ENCODE peak calls at places on chromosomes 5 and 9, in four cellular contexts. W is NCI-H82, H is nephron progenitor cell, P is AG10803. A is an unnamed sample.

GRCh38 chr5:77851229-77852067 is 75.3 kb upstream of the TBCA start:
- DNase-seq in H (peak; percentile 61), P (peak; percentile 30), W (no peak), A (peak; percentile 85)

GRCh38 chr9:83708515-83709158 is 879 bp upstream of the UBQLN1 start:
- DNase-seq in P (peak; percentile 64), H (peak; percentile 57), W (peak; percentile 54), A (peak; percentile 80)

GRCh38 chr5:55223219-55223987 is 3.7 kb downstream of the MCIDAS start:
- DNase-seq in P (no peak), H (peak; percentile 65), W (no peak), A (peak; percentile 65)

GRCh38 chr9:33782395-33783152 is 12.8 kb upstream of the PRSS3 start:
- DNase-seq in P (peak; percentile 76), H (no peak), W (no peak), A (no peak)

GRCh38 chr5:1880377-1881272 is 2.1 kb downstream of the IRX4 start:
- DNase-seq in P (no peak), W (peak; percentile 49), H (peak; percentile 30), A (no peak)

GRCh38 chr9:34996181-34996904 is 6.8 kb downstream of the DNAJB5 start:
- DNase-seq in W (no peak), P (no peak), H (no peak), A (no peak)

GRCh38 chr5:6187501-6187900 is 190.8 kb downstream of the MED10 start:
- DNase-seq in H (no peak), W (no peak), P (no peak), A (no peak)

GRCh38 chr5:127492854-127493738 is 24.3 kb upstream of the PRRC1 start:
- DNase-seq in H (no peak), W (peak; percentile 73), P (peak; percentile 43), A (peak; percentile 71)

GRCh38 chr9:110728058-110728457 is 59.5 kb downstream of the MUSK start:
- DNase-seq in W (peak; percentile 44), H (no peak), P (no peak), A (peak; percentile 36)

GRCh38 chr5:39175273-39175955 is 43.9 kb downstream of the FYB1 start:
- DNase-seq in P (no peak), H (no peak), W (no peak), A (peak; percentile 1)

GRCh38 chr5:108303086-108303485 is 78.8 kb downstream of the FBXL17 start:
- DNase-seq in H (no peak), P (no peak), W (no peak), A (no peak)

GRCh38 chr9:114911167-114911821 is 19.1 kb downstream of the TNFSF8 start:
- DNase-seq in P (peak; percentile 59), W (peak; percentile 97), H (peak; percentile 11), A (peak; percentile 73)

GRCh38 chr5:32055891-32056866 is 117.9 kb downstream of the GOLPH3 start:
- DNase-seq in P (no peak), H (no peak), W (no peak), A (peak; percentile 39)

GRCh38 chr9:111599092-111599947 is at the start of gene PTGR1:
- DNase-seq in H (peak; percentile 79), P (peak; percentile 86), W (peak; percentile 44), A (peak; percentile 97)

GRCh38 chr9:68951879-68952659 is 61.8 kb downstream of the PRKACG start:
- DNase-seq in W (no peak), H (no peak), P (no peak), A (no peak)

GRCh38 chr5:117803533-117803932 is 1184.8 kb downstream of the DTWD2 start:
- DNase-seq in H (no peak), P (peak; percentile 44), W (no peak), A (no peak)

GRCh38 chr5:143244000-143244736 is 159.3 kb downstream of the NR3C1 start:
- DNase-seq in H (no peak), W (no peak), P (peak; percentile 99), A (peak; percentile 43)

GRCh38 chr9:98778711-98779530 is 17.4 kb downstream of the ANKS6 start:
- DNase-seq in W (peak; percentile 91), H (no peak), P (no peak), A (peak; percentile 74)

GRCh38 chr5:132787076-132787475 is 10.0 kb upstream of the SEPTIN8 start:
- DNase-seq in P (peak; percentile 73), H (no peak), W (no peak), A (no peak)

GRCh38 chr5:139667730-139668063 is 19.5 kb downstream of the CXXC5 start:
- DNase-seq in W (no peak), H (no peak), P (peak; percentile 53), A (no peak)